ENCODE peak calls at places on chromosomes 6 and 20, in eight cellular contexts. One of them, this sample, is unnamed.

GRCh38 chr6:105105094-105105493 is 74.7 kb downstream of the POPDC3 start:
- DNase-seq in cardiac muscle cell: no peak
- DNase-seq in fibroblast of lung: no peak
- DNase-seq in hepatocyte: no peak
- DNase-seq in GM12878: no peak
- DNase-seq in spleen: no peak
- DNase-seq in right lobe of liver: no peak
- DNase-seq in uterus: no peak
- DNase-seq in this sample: no peak

GRCh38 chr6:81863123-81863522 is 110.6 kb upstream of the TENT5A start:
- DNase-seq in fibroblast of lung: no peak
- DNase-seq in cardiac muscle cell: no peak
- DNase-seq in uterus: no peak
- DNase-seq in hepatocyte: no peak
- DNase-seq in right lobe of liver: no peak
- DNase-seq in GM12878: no peak
- DNase-seq in spleen: no peak
- DNase-seq in this sample: no peak

GRCh38 chr6:130973521-130974277 is 89.3 kb downstream of the EPB41L2 start:
- DNase-seq in cardiac muscle cell: no peak
- DNase-seq in spleen: no peak
- DNase-seq in uterus: no peak
- DNase-seq in GM12878: no peak
- DNase-seq in hepatocyte: no peak
- DNase-seq in right lobe of liver: no peak
- DNase-seq in fibroblast of lung: no peak
- DNase-seq in this sample: no peak

GRCh38 chr6:34132082-34132357 is 13.9 kb downstream of the GRM4 start:
- DNase-seq in hepatocyte: no peak
- DNase-seq in spleen: no peak
- DNase-seq in cardiac muscle cell: no peak
- DNase-seq in fibroblast of lung: no peak
- DNase-seq in uterus: no peak
- DNase-seq in GM12878: no peak
- DNase-seq in right lobe of liver: no peak
- DNase-seq in this sample: no peak

GRCh38 chr20:23548408-23548807 is 19.9 kb downstream of the CST9L start:
- DNase-seq in right lobe of liver: no peak
- DNase-seq in hepatocyte: no peak
- DNase-seq in GM12878: no peak
- DNase-seq in spleen: no peak
- DNase-seq in fibroblast of lung: no peak
- DNase-seq in uterus: no peak
- DNase-seq in cardiac muscle cell: no peak
- DNase-seq in this sample: no peak

GRCh38 chr6:93238632-93239031 is 180.7 kb downstream of the EPHA7 start:
- DNase-seq in GM12878: no peak
- DNase-seq in spleen: no peak
- DNase-seq in hepatocyte: no peak
- DNase-seq in right lobe of liver: no peak
- DNase-seq in cardiac muscle cell: no peak
- DNase-seq in uterus: no peak
- DNase-seq in fibroblast of lung: no peak
- DNase-seq in this sample: no peak

GRCh38 chr6:150579611-150580010 is 20.1 kb upstream of the PLEKHG1 start:
- DNase-seq in hepatocyte: no peak
- DNase-seq in fibroblast of lung: no peak
- DNase-seq in cardiac muscle cell: no peak
- DNase-seq in spleen: no peak
- DNase-seq in right lobe of liver: peak; percentile 71
- DNase-seq in GM12878: no peak
- DNase-seq in uterus: no peak
- DNase-seq in this sample: peak; percentile 40

GRCh38 chr6:85405175-85405852 is 44.6 kb upstream of the NT5E start:
- DNase-seq in spleen: no peak
- DNase-seq in cardiac muscle cell: no peak
- DNase-seq in GM12878: peak; percentile 41
- DNase-seq in hepatocyte: peak; percentile 54
- DNase-seq in fibroblast of lung: peak; percentile 74
- DNase-seq in uterus: no peak
- DNase-seq in right lobe of liver: peak; percentile 42
- DNase-seq in this sample: no peak

GRCh38 chr20:58839474-58839874 is 11.2 kb downstream of the GNAS-AS1 start:
- DNase-seq in right lobe of liver: peak; percentile 44
- DNase-seq in uterus: no peak
- DNase-seq in cardiac muscle cell: peak; percentile 39
- DNase-seq in fibroblast of lung: peak; percentile 47
- DNase-seq in spleen: peak; percentile 77
- DNase-seq in GM12878: no peak
- DNase-seq in hepatocyte: peak; percentile 53
- DNase-seq in this sample: no peak

GRCh38 chr6:69105288-69105687 is 470.2 kb downstream of the ADGRB3 start:
- DNase-seq in hepatocyte: no peak
- DNase-seq in fibroblast of lung: no peak
- DNase-seq in right lobe of liver: no peak
- DNase-seq in uterus: no peak
- DNase-seq in spleen: no peak
- DNase-seq in cardiac muscle cell: no peak
- DNase-seq in GM12878: no peak
- DNase-seq in this sample: no peak

GRCh38 chr20:14523090-14523489 is 185.7 kb upstream of the FLRT3 start:
- DNase-seq in right lobe of liver: no peak
- DNase-seq in cardiac muscle cell: no peak
- DNase-seq in fibroblast of lung: no peak
- DNase-seq in uterus: no peak
- DNase-seq in spleen: no peak
- DNase-seq in hepatocyte: no peak
- DNase-seq in GM12878: no peak
- DNase-seq in this sample: no peak

GRCh38 chr20:44914924-44915323 is 5.1 kb downstream of the PABPC1L start:
- DNase-seq in right lobe of liver: no peak
- DNase-seq in GM12878: no peak
- DNase-seq in uterus: no peak
- DNase-seq in fibroblast of lung: no peak
- DNase-seq in spleen: no peak
- DNase-seq in cardiac muscle cell: peak; percentile 27
- DNase-seq in hepatocyte: no peak
- DNase-seq in this sample: no peak

GRCh38 chr6:3718407-3718806 is 33.1 kb downstream of the PXDC1 start:
- DNase-seq in right lobe of liver: no peak
- DNase-seq in uterus: no peak
- DNase-seq in spleen: no peak
- DNase-seq in hepatocyte: no peak
- DNase-seq in cardiac muscle cell: no peak
- DNase-seq in fibroblast of lung: no peak
- DNase-seq in GM12878: no peak
- DNase-seq in this sample: no peak

GRCh38 chr6:157380458-157380778 is 572 bp upstream of the ZDHHC14 start:
- DNase-seq in hepatocyte: no peak
- DNase-seq in spleen: no peak
- DNase-seq in fibroblast of lung: no peak
- DNase-seq in right lobe of liver: no peak
- DNase-seq in cardiac muscle cell: no peak
- DNase-seq in GM12878: no peak
- DNase-seq in uterus: no peak
- DNase-seq in this sample: peak; percentile 22

GRCh38 chr6:13004610-13005009 is 288.0 kb downstream of the PHACTR1 start:
- DNase-seq in GM12878: no peak
- DNase-seq in spleen: no peak
- DNase-seq in fibroblast of lung: no peak
- DNase-seq in right lobe of liver: no peak
- DNase-seq in uterus: no peak
- DNase-seq in cardiac muscle cell: peak; percentile 50
- DNase-seq in hepatocyte: no peak
- DNase-seq in this sample: no peak

GRCh38 chr6:43532201-43532600 is 15.3 kb downstream of the POLR1C start:
- DNase-seq in fibroblast of lung: peak; percentile 57
- DNase-seq in right lobe of liver: no peak
- DNase-seq in GM12878: no peak
- DNase-seq in uterus: no peak
- DNase-seq in cardiac muscle cell: no peak
- DNase-seq in spleen: no peak
- DNase-seq in hepatocyte: no peak
- DNase-seq in this sample: no peak

GRCh38 chr6:32195902-32196681 is 3.6 kb upstream of the GPSM3 start:
- DNase-seq in cardiac muscle cell: peak; percentile 98
- DNase-seq in right lobe of liver: peak; percentile 93
- DNase-seq in fibroblast of lung: peak; percentile 91
- DNase-seq in uterus: peak; percentile 96
- DNase-seq in spleen: peak; percentile 96
- DNase-seq in GM12878: peak; percentile 48
- DNase-seq in hepatocyte: peak; percentile 91
- DNase-seq in this sample: peak; percentile 92

GRCh38 chr6:23329091-23329490 is 759.7 kb downstream of the HDGFL1 start:
- DNase-seq in cardiac muscle cell: no peak
- DNase-seq in GM12878: no peak
- DNase-seq in hepatocyte: no peak
- DNase-seq in fibroblast of lung: no peak
- DNase-seq in spleen: no peak
- DNase-seq in uterus: no peak
- DNase-seq in right lobe of liver: no peak
- DNase-seq in this sample: no peak

GRCh38 chr6:104603108-104603745 is 256.5 kb downstream of the HACE1 start:
- DNase-seq in cardiac muscle cell: no peak
- DNase-seq in hepatocyte: no peak
- DNase-seq in spleen: no peak
- DNase-seq in GM12878: no peak
- DNase-seq in right lobe of liver: no peak
- DNase-seq in fibroblast of lung: no peak
- DNase-seq in uterus: no peak
- DNase-seq in this sample: no peak

GRCh38 chr6:30227763-30228487 is 14.7 kb upstream of the TRIM26 start:
- DNase-seq in GM12878: peak; percentile 17
- DNase-seq in fibroblast of lung: no peak
- DNase-seq in cardiac muscle cell: no peak
- DNase-seq in right lobe of liver: no peak
- DNase-seq in spleen: no peak
- DNase-seq in hepatocyte: no peak
- DNase-seq in uterus: no peak
- DNase-seq in this sample: no peak

GRCh38 chr20:37244572-37244957 is 17.0 kb downstream of the GHRH start:
- DNase-seq in cardiac muscle cell: no peak
- DNase-seq in hepatocyte: no peak
- DNase-seq in spleen: no peak
- DNase-seq in right lobe of liver: no peak
- DNase-seq in fibroblast of lung: no peak
- DNase-seq in GM12878: no peak
- DNase-seq in uterus: no peak
- DNase-seq in this sample: no peak

GRCh38 chr6:11217360-11218076 is 14.9 kb downstream of the NEDD9 start:
- DNase-seq in uterus: no peak
- DNase-seq in right lobe of liver: no peak
- DNase-seq in spleen: no peak
- DNase-seq in cardiac muscle cell: no peak
- DNase-seq in fibroblast of lung: no peak
- DNase-seq in GM12878: peak; percentile 17
- DNase-seq in hepatocyte: peak; percentile 44
- DNase-seq in this sample: no peak
- H3K4me1 ChIP-seq in uterus: peaks cover 11% of the 10 kb centered on the region
- H3K4me1 ChIP-seq in right lobe of liver: no peaks in the 10 kb centered on the region
- H3K4me1 ChIP-seq in spleen: peaks cover 49% of the 10 kb centered on the region
- H3K4me1 ChIP-seq in cardiac muscle cell: peaks cover 62% of the 10 kb centered on the region
- H3K4me1 ChIP-seq in fibroblast of lung: peaks cover 20% of the 10 kb centered on the region
- H3K4me1 ChIP-seq in GM12878: no peaks in the 10 kb centered on the region
- H3K4me1 ChIP-seq in hepatocyte: peaks cover 39% of the 10 kb centered on the region
- H3K4me1 ChIP-seq in this sample: peaks cover 100% of the 10 kb centered on the region

GRCh38 chr6:52670502-52671409 is at the start of gene TMEM14A:
- DNase-seq in hepatocyte: peak; percentile 98
- DNase-seq in GM12878: peak; percentile 68
- DNase-seq in cardiac muscle cell: peak; percentile 95
- DNase-seq in fibroblast of lung: peak; percentile 84
- DNase-seq in right lobe of liver: peak; percentile 97
- DNase-seq in uterus: peak; percentile 93
- DNase-seq in spleen: peak; percentile 98
- DNase-seq in this sample: peak; percentile 94
- TF ChIP-seq CTCF in hepatocyte: peak; percentile 7
- TF ChIP-seq CTCF in GM12878: no peak
- TF ChIP-seq CTCF in cardiac muscle cell: peak; percentile 6
- TF ChIP-seq CTCF in fibroblast of lung: no peak
- TF ChIP-seq CTCF in right lobe of liver: no peak
- TF ChIP-seq CTCF in uterus: no peak
- TF ChIP-seq CTCF in spleen: no peak
- TF ChIP-seq CTCF in this sample: peak; percentile 29

GRCh38 chr20:34768105-34768504 is 57.3 kb downstream of the NCOA6 start:
- DNase-seq in spleen: no peak
- DNase-seq in fibroblast of lung: peak; percentile 58
- DNase-seq in cardiac muscle cell: peak; percentile 7
- DNase-seq in GM12878: no peak
- DNase-seq in hepatocyte: no peak
- DNase-seq in right lobe of liver: no peak
- DNase-seq in uterus: no peak
- DNase-seq in this sample: no peak
- H3K36me3 ChIP-seq in spleen: no peaks in the 10 kb centered on the region
- H3K36me3 ChIP-seq in fibroblast of lung: peaks cover 12% of the 10 kb centered on the region
- H3K36me3 ChIP-seq in cardiac muscle cell: peaks cover 41% of the 10 kb centered on the region
- H3K36me3 ChIP-seq in GM12878: peaks cover 11% of the 10 kb centered on the region
- H3K36me3 ChIP-seq in hepatocyte: no peaks in the 10 kb centered on the region
- H3K36me3 ChIP-seq in right lobe of liver: peaks cover 45% of the 10 kb centered on the region
- H3K36me3 ChIP-seq in uterus: no peaks in the 10 kb centered on the region
- H3K36me3 ChIP-seq in this sample: peaks cover 86% of the 10 kb centered on the region

DNA sequence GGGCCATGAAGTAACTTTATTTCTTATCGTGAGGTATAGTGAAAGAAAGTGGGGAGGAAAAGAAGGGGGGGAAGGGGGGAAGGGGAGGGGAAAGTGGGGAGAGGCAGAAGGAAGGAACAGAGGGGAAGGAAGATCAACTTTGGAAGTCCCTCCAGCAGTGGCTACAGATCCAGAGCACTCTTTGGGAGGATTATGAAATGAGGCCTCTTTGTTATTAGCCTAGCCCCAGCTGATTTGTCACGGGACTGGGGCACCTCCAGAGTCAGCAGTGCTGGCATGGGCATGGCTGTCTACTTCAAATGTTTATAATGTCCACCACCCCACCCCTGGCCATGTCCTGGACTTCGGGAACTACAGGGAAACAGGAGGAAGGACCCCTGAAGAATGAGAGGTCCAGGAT is 7.6 kb downstream of the MOCS1 start:
- DNase-seq in GM12878: no peak
- DNase-seq in cardiac muscle cell: no peak
- DNase-seq in fibroblast of lung: no peak
- DNase-seq in uterus: no peak
- DNase-seq in spleen: peak; percentile 12
- DNase-seq in right lobe of liver: no peak
- DNase-seq in hepatocyte: no peak
- DNase-seq in this sample: no peak
- H3K4me1 ChIP-seq in GM12878: no peaks in the 10 kb centered on the region
- H3K4me1 ChIP-seq in cardiac muscle cell: peaks cover 9% of the 10 kb centered on the region
- H3K4me1 ChIP-seq in fibroblast of lung: peaks cover 6% of the 10 kb centered on the region
- H3K4me1 ChIP-seq in uterus: no peaks in the 10 kb centered on the region
- H3K4me1 ChIP-seq in spleen: no peaks in the 10 kb centered on the region
- H3K4me1 ChIP-seq in right lobe of liver: peaks cover 2% of the 10 kb centered on the region
- H3K4me1 ChIP-seq in hepatocyte: no peaks in the 10 kb centered on the region
- H3K4me1 ChIP-seq in this sample: peaks cover 84% of the 10 kb centered on the region

This sample was measured in left ventricle myocardium inferior.